ENCODE peak calls at places on chromosome 11, in eight cellular contexts. B is kidney, G is keratinocyte, E is fibroblast of lung, C is HCT116, Z is H9, H is endodermal cell, T is colonic mucosa. N is an unnamed sample. For H3K4me1, the result is how much of the 10 kb centered on the place peaks cover.

GRCh38 chr11:30046211-30046945 is 29.5 kb upstream of the KCNA4 start:
- DNase-seq in B (no peak), G (no peak), E (no peak), C (no peak), Z (peak), H (peak), T (no peak), N (peak)

GRCh38 chr11:108788565-108789199 is 123.8 kb downstream of the DDX10 start:
- DNase-seq in B (no peak), G (no peak), E (peak), C (peak), Z (peak), H (peak), T (no peak), N (peak)

GRCh38 chr11:71341173-71341572 is 88.8 kb upstream of the SHANK2 start:
- DNase-seq in B (no peak), G (no peak), E (no peak), C (no peak), Z (no peak), H (no peak), T (no peak), N (no peak)

GRCh38 chr11:47705722-47706121 is 9.4 kb downstream of the AGBL2 start:
- DNase-seq in B (no peak), G (no peak), E (no peak), C (no peak), Z (no peak), H (no peak), T (no peak), N (no peak)

GRCh38 chr11:105635466-105635865 is 25.6 kb downstream of the GRIA4 start:
- DNase-seq in B (no peak), G (no peak), E (no peak), C (no peak), Z (no peak), H (no peak), T (no peak), N (no peak)

GRCh38 chr11:12066799-12067508 is 43.4 kb upstream of the MICAL2 start:
- DNase-seq in B (peak), G (no peak), E (no peak), C (no peak), Z (peak), H (peak), T (peak), N (peak)

GRCh38 chr11:10030122-10030490 is 263.9 kb downstream of the SBF2 start:
- DNase-seq in B (no peak), G (no peak), E (no peak), C (no peak), Z (no peak), H (no peak), T (no peak), N (no peak)

GRCh38 chr11:62427630-62428233 is 8.9 kb downstream of the SCGB1A1 start:
- DNase-seq in B (no peak), G (no peak), E (peak), C (no peak), Z (no peak), H (peak), T (no peak), N (no peak)

GRCh38 chr11:95499516-95500135 is 268.6 kb upstream of the SESN3 start:
- DNase-seq in B (no peak), G (peak), E (peak), C (no peak), Z (no peak), H (no peak), T (no peak), N (no peak)

GRCh38 chr11:86068138-86068861 is 584 bp downstream of the PICALM start:
- DNase-seq in B (no peak), G (no peak), E (no peak), C (no peak), Z (peak), H (peak), T (peak), N (peak)

GRCh38 chr11:117829369-117829725 is 4.8 kb upstream of the FXYD2 start:
- DNase-seq in B (peak), G (no peak), E (no peak), C (no peak), Z (peak), H (peak), T (peak), N (no peak)
- H3K4me1 ChIP-seq in B (under half), G (under half), E (under half), C (under half), Z (under half), H (under half), T (under half), N (under half)

GRCh38 chr11:199782-200181 is 6.9 kb downstream of the SCGB1C1 start:
- DNase-seq in B (peak), G (no peak), E (no peak), C (no peak), Z (no peak), H (peak), T (no peak), N (no peak)
- TF ChIP-seq CTCF in B (no peak), G (no peak), E (no peak), C (no peak), Z (no peak), H (peak), T (no peak), N (no peak)

GRCh38 chr11:45333506-45333971 is 47.4 kb upstream of the SYT13 start:
- DNase-seq in B (no peak), G (no peak), E (peak), C (peak), Z (peak), H (peak), T (peak), N (no peak)
- H3K9ac ChIP-seq in B (no peak), G (no peak), E (no peak), C (no peak), Z (no peak), H (no peak), T (no peak), N (no peak)

GRCh38 chr11:76794371-76795284 is 11.5 kb downstream of the TSKU start:
- DNase-seq in B (no peak), G (no peak), E (no peak), C (no peak), Z (peak), H (no peak), T (no peak), N (no peak)
- H3K4me1 ChIP-seq in B (under half), G (under half), E (under half), C (under half), Z (under half), H (under half), T (under half), N (under half)

DNA sequence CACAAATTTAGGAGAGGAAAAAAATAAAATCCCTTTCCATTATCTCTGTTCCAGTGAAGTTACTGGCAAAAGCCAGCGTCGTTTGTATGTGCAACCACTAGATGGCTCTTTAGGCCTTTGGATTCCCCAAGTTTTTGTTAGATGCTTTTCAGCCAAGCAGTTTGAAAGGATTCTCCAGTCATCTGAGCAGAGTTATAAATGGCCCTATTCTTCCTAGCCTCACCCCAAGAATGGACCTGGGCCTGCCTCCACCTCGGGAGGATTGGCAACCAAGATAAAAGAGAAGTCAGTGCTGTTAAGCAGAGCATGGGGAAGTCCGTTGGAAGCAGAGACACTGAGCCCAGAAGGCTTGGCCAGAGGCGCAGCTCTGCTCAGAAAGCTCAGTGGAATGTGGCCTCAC is 15.4 kb downstream of the FAM181B start:
- DNase-seq in B (no peak), G (no peak), E (peak), C (peak), Z (peak), H (peak), T (no peak), N (peak)
- TF ChIP-seq CTCF in B (peak), G (peak), E (peak), C (peak), Z (peak), H (peak), T (peak), N (peak)

DNA sequence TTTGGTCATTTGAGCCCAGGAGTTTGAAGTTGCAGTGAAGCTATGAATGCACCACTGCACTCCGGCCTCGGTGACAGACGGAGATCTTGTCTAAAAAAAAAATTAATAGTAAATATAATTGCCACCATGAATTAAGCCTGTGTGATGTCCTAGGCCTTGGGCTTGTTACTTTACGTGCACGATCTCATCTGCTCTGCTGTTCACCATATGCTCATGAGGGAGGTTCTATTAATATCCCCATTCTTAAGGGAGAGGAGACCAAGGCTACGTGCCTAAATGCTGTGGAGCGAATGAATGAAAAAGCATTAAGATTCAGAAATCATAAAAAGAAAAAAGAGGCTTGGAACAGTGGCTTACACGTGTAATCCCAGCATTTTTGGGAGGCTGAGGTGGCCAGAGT is 2.6 kb upstream of the ATG2A start:
- DNase-seq in B (no peak), G (no peak), E (no peak), C (no peak), Z (no peak), H (no peak), T (no peak), N (no peak)
- H3K9ac ChIP-seq in B (no peak), G (no peak), E (no peak), C (no peak), Z (no peak), H (no peak), T (no peak), N (no peak)

N was measured in neural progenitor cell.